ENCODE peak calls at places on chromosomes 7 and 10, in nine cellular contexts. V, Z, N, H, A, J, R, E and W are unnamed samples. For H3K9me3, the result is how much of the 10 kb centered on the place peaks cover.

GRCh38 chr10:47244560-47245500 is 55.2 kb upstream of the GDF10 start:
- DNase-seq in V (no peak), Z (no peak), N (no peak), H (no peak), A (no peak), J (peak), R (no peak), E (no peak), W (no peak)

GRCh38 chr7:38704751-38705150 is 73.6 kb upstream of the AMPH start:
- DNase-seq in V (no peak), Z (no peak), N (no peak), H (no peak), A (no peak), J (no peak), R (no peak), E (no peak), W (no peak)

GRCh38 chr10:6305762-6306321 is 103.1 kb downstream of the PFKFB3 start:
- DNase-seq in V (no peak), Z (no peak), N (no peak), H (no peak), A (no peak), J (no peak), R (no peak), E (no peak), W (no peak)

GRCh38 chr10:129963831-129964501 is at the start of gene EBF3:
- DNase-seq in V (peak), Z (peak), N (peak), H (peak), A (no peak), J (peak), R (no peak), E (no peak), W (peak)

GRCh38 chr10:100566561-100566960 is 30.8 kb downstream of the HIF1AN start:
- DNase-seq in V (no peak), Z (no peak), N (no peak), H (no peak), A (no peak), J (peak), R (no peak), E (no peak), W (no peak)

GRCh38 chr7:151867912-151868804 is 8.8 kb downstream of the PRKAG2 start:
- DNase-seq in V (no peak), Z (no peak), N (peak), H (no peak), A (no peak), J (no peak), R (no peak), E (no peak), W (no peak)

GRCh38 chr7:66150471-66150870 is 35.8 kb downstream of the CRCP start:
- DNase-seq in V (no peak), Z (no peak), N (peak), H (peak), A (peak), J (peak), R (no peak), E (no peak), W (no peak)

GRCh38 chr7:88402529-88402928 is 95.8 kb upstream of the STEAP4 start:
- DNase-seq in V (no peak), Z (no peak), N (no peak), H (no peak), A (no peak), J (no peak), R (no peak), E (no peak), W (no peak)

GRCh38 chr10:118948784-118949183 is 80.7 kb upstream of the NANOS1 start:
- DNase-seq in V (no peak), Z (no peak), N (no peak), H (no peak), A (no peak), J (no peak), R (no peak), E (no peak), W (no peak)

GRCh38 chr7:155296006-155296787 is 1.5 kb upstream of the INSIG1 start:
- DNase-seq in V (no peak), Z (no peak), N (no peak), H (no peak), A (no peak), J (no peak), R (no peak), E (no peak), W (no peak)

GRCh38 chr10:49817845-49818244 is 55.7 kb upstream of the OGDHL start:
- DNase-seq in V (no peak), Z (no peak), N (no peak), H (no peak), A (no peak), J (no peak), R (no peak), E (no peak), W (no peak)

GRCh38 chr7:130079846-130080394 is 9.6 kb downstream of the KLHDC10 start:
- DNase-seq in V (no peak), Z (no peak), N (no peak), H (no peak), A (no peak), J (no peak), R (no peak), E (no peak), W (no peak)

GRCh38 chr10:107653832-107654287 is 489.4 kb upstream of the SORCS1 start:
- DNase-seq in V (no peak), Z (no peak), N (no peak), H (peak), A (peak), J (no peak), R (no peak), E (no peak), W (no peak)

GRCh38 chr7:26147030-26147429 is 5.0 kb upstream of the NFE2L3 start:
- DNase-seq in V (no peak), Z (no peak), N (no peak), H (no peak), A (no peak), J (no peak), R (no peak), E (no peak), W (no peak)

GRCh38 chr7:100897111-100897608 is 1.5 kb upstream of the ACHE start:
- DNase-seq in V (peak), Z (peak), N (peak), H (no peak), A (no peak), J (no peak), R (no peak), E (no peak), W (peak)

GRCh38 chr7:74289660-74290589 is 718 bp downstream of the CLIP2 start:
- DNase-seq in V (no peak), Z (peak), N (peak), H (no peak), A (no peak), J (peak), R (no peak), E (no peak), W (peak)

GRCh38 chr10:113335603-113336002 is 217.2 kb upstream of the HABP2 start:
- DNase-seq in V (peak), Z (no peak), N (no peak), H (peak), A (peak), J (no peak), R (no peak), E (no peak), W (no peak)

GRCh38 chr7:133477786-133478185 is 224.9 kb downstream of the EXOC4 start:
- DNase-seq in V (no peak), Z (no peak), N (no peak), H (no peak), A (no peak), J (no peak), R (no peak), E (no peak), W (no peak)

GRCh38 chr7:94295805-94296204 is 98.9 kb upstream of the COL1A2 start:
- DNase-seq in V (peak), Z (no peak), N (no peak), H (peak), A (peak), J (no peak), R (peak), E (no peak), W (no peak)

GRCh38 chr7:104628017-104628416 is 299.6 kb downstream of the LHFPL3 start:
- DNase-seq in V (no peak), Z (no peak), N (no peak), H (no peak), A (no peak), J (no peak), R (no peak), E (no peak), W (no peak)

GRCh38 chr10:101995451-101996063 is 60.4 kb downstream of the ARMH3 start:
- DNase-seq in V (no peak), Z (no peak), N (no peak), H (peak), A (peak), J (no peak), R (no peak), E (no peak), W (no peak)

GRCh38 chr7:131518626-131519025 is 37.8 kb downstream of the PODXL start:
- DNase-seq in V (no peak), Z (no peak), N (no peak), H (no peak), A (no peak), J (peak), R (no peak), E (no peak), W (no peak)

GRCh38 chr7:69873512-69873911 is 275.2 kb downstream of the AUTS2 start:
- DNase-seq in V (no peak), Z (no peak), N (no peak), H (no peak), A (no peak), J (no peak), R (no peak), E (no peak), W (no peak)

GRCh38 chr7:56051339-56052191 is at the start of the genes CCT6A and PSPH:
- DNase-seq in V (peak), Z (peak), N (peak), H (peak), A (peak), J (peak), R (peak), E (peak), W (peak)

GRCh38 chr10:122307669-122308486 is 36.8 kb downstream of the BTBD16 start:
- DNase-seq in V (no peak), Z (no peak), N (peak), H (peak), A (peak), J (peak), R (peak), E (no peak), W (no peak)

GRCh38 chr7:84110400-84110799 is 84.2 kb downstream of the SEMA3A start:
- DNase-seq in V (no peak), Z (no peak), N (no peak), H (no peak), A (no peak), J (no peak), R (no peak), E (no peak), W (no peak)

GRCh38 chr10:114043532-114044250 is at the start of gene ADRB1:
- DNase-seq in V (peak), Z (peak), N (peak), H (peak), A (peak), J (peak), R (no peak), E (no peak), W (peak)

GRCh38 chr7:107152011-107152410 is 16.8 kb upstream of the HBP1 start:
- DNase-seq in V (no peak), Z (no peak), N (no peak), H (peak), A (peak), J (no peak), R (no peak), E (no peak), W (no peak)

GRCh38 chr10:91162050-91162494 is 58.4 kb upstream of the PCGF5 start:
- DNase-seq in V (no peak), Z (no peak), N (no peak), H (peak), A (peak), J (no peak), R (no peak), E (peak), W (no peak)

GRCh38 chr7:158371856-158372255 is 215.8 kb downstream of the PTPRN2 start:
- DNase-seq in V (no peak), Z (no peak), N (no peak), H (no peak), A (no peak), J (peak), R (no peak), E (no peak), W (no peak)

GRCh38 chr7:157002819-157003421 is 7.5 kb downstream of the MNX1 start:
- DNase-seq in V (no peak), Z (peak), N (no peak), H (no peak), A (no peak), J (no peak), R (no peak), E (no peak), W (no peak)

GRCh38 chr10:125061557-125062243 is 98.7 kb downstream of the CTBP2 start:
- DNase-seq in V (no peak), Z (no peak), N (no peak), H (no peak), A (no peak), J (no peak), R (no peak), E (no peak), W (no peak)

GRCh38 chr7:5350600-5351385 is 68.0 kb downstream of the SLC29A4 start:
- DNase-seq in V (peak), Z (peak), N (no peak), H (no peak), A (no peak), J (no peak), R (no peak), E (no peak), W (no peak)

GRCh38 chr7:683526-684205 is 42.8 kb upstream of the DNAAF5 start:
- DNase-seq in V (no peak), Z (no peak), N (peak), H (no peak), A (no peak), J (no peak), R (no peak), E (no peak), W (no peak)
- H3K9me3 ChIP-seq in V (under half), Z (under half), N (under half), H (under half), A (under half), J (under half), R (under half), E (under half), W (under half)

GRCh38 chr7:45617166-45617565 is 43.0 kb downstream of the ADCY1 start:
- DNase-seq in V (no peak), Z (peak), N (no peak), H (no peak), A (no peak), J (no peak), R (no peak), E (no peak), W (no peak)
- H3K9me3 ChIP-seq in V (under half), Z (under half), N (half or more), H (under half), A (under half), J (under half), R (under half), E (under half), W (under half)

DNA sequence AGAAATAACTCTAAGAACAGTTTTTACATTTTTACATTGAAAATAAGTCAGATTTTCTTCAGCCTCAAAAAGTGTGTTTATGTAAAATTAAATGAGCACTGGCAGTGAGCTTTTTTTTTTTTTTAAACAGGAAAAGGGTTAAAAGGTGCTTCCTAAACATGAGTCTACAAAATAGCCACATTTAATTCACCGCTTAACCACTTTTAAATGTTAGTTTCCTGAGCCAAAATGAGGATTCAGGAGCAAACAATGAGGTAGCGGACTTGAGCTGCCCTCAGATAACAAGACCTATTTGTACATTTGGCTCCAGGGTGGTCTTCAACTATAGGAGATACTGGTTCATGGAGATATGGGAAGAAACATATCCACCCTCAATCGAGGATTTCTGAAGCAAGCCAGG is 22.8 kb downstream of the AKR1C3 start:
- DNase-seq in V (no peak), Z (no peak), N (no peak), H (no peak), A (no peak), J (no peak), R (no peak), E (no peak), W (no peak)
- H3K9me3 ChIP-seq in V (under half), Z (under half), N (under half), H (under half), A (under half), J (under half), R (under half), E (under half), W (under half)

DNA sequence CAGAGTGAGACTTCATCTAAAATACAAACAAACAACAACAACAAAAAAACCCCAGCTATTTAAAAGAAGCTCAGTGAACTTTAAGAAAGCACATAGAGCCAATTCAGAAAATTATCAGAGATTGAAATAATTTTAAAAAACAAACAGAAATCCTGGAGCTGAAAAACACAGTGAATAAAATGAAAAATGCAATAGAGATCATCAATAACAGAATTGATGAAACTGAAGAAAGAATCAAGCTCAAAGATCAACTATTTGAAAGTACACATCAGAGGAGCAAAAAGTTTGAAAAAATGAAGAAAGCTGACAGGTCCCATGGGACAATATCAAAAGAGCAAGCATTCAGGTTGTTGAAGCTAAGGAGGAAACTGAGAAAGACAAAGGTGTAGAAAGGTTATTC is 12.2 kb upstream of the ZNF746 start:
- DNase-seq in V (no peak), Z (no peak), N (no peak), H (no peak), A (no peak), J (no peak), R (no peak), E (no peak), W (no peak)
- H3K9me3 ChIP-seq in V (under half), Z (under half), N (half or more), H (under half), A (under half), J (under half), R (under half), E (under half), W (under half)

GRCh38 chr7:45181286-45181960 is 23.8 kb downstream of the RAMP3 start:
- DNase-seq in V (no peak), Z (no peak), N (no peak), H (no peak), A (no peak), J (peak), R (no peak), E (no peak), W (no peak)

GRCh38 chr7:45182856-45183710 is 25.5 kb downstream of the RAMP3 start:
- DNase-seq in V (no peak), Z (no peak), N (no peak), H (no peak), A (no peak), J (peak), R (no peak), E (no peak), W (no peak)

GRCh38 chr7:45180084-45180986 is 22.7 kb downstream of the RAMP3 start:
- DNase-seq in V (no peak), Z (no peak), N (no peak), H (no peak), A (no peak), J (peak), R (no peak), E (no peak), W (no peak)

GRCh38 chr7:45183711-45184210 is 26.2 kb downstream of the RAMP3 start:
- DNase-seq in V (no peak), Z (no peak), N (no peak), H (no peak), A (no peak), J (peak), R (no peak), E (no peak), W (no peak)

GRCh38 chr7:45181991-45182855 is 24.6 kb downstream of the RAMP3 start:
- DNase-seq in V (no peak), Z (no peak), N (no peak), H (no peak), A (no peak), J (peak), R (no peak), E (no peak), W (no peak)
- H3K9me3 ChIP-seq in V (under half), Z (under half), N (under half), H (under half), A (under half), J (under half), R (under half), E (under half), W (under half)

DNA sequence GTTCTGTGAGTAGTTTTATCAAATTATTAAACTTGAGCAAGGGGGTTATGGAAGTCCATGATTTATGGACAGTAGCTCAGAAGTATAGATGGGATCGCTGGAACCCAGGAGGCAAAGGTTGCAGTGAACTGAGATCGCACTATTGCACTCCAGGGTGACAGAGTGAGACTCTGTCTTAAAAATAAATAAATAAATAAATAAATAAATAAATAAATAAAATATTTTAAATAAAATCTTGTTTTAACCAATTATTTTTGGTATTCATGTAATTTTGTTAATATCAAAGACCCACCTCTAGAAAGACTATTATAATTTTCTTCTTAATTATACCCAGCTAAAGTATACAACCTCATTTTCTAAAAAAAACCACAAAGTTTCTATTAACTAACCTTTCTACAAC is 134.3 kb downstream of the ZNF37A start:
- DNase-seq in V (no peak), Z (no peak), N (no peak), H (no peak), A (no peak), J (no peak), R (no peak), E (no peak), W (no peak)
- H3K9me3 ChIP-seq in V (under half), Z (under half), N (under half), H (under half), A (under half), J (under half), R (under half), E (under half), W (under half)